ENCODE peak calls at places on chromosomes 7 and 10, in seven cellular contexts. D, N, Z, X, K, Y and Q are unnamed samples.

GRCh38 chr10:22321156-22321711 is 335 bp downstream of the BMI1 start:
- DNase-seq in K (peak; percentile 84), Y (peak; percentile 63), N (no peak), Z (no peak), D (peak; percentile 81), X (peak; percentile 64), Q (peak; percentile 84)

GRCh38 chr7:131104611-131105293 is 222.9 kb upstream of the MKLN1 start:
- DNase-seq in K (peak; percentile 11), Z (peak; percentile 8), X (no peak), N (no peak), Y (no peak), D (no peak), Q (peak; percentile 55)

GRCh38 chr10:128064615-128065580 is 61.3 kb downstream of the MKI67 start:
- DNase-seq in K (peak; percentile 90), D (peak; percentile 87), N (peak; percentile 80), Z (peak; percentile 80), Y (peak; percentile 17), X (no peak), Q (peak; percentile 95)

GRCh38 chr10:113386005-113386404 is 166.8 kb upstream of the HABP2 start:
- DNase-seq in N (peak; percentile 27), D (peak; percentile 23), Y (peak; percentile 59), K (peak; percentile 32), Z (no peak), X (peak; percentile 4), Q (peak; percentile 69)

GRCh38 chr10:124601431-124602120 is 140.0 kb downstream of the LHPP start:
- DNase-seq in Y (no peak), K (no peak), Z (no peak), X (no peak), N (no peak), D (no peak), Q (no peak)

GRCh38 chr10:88913803-88914202 is 33.8 kb downstream of the STAMBPL1 start:
- DNase-seq in N (no peak), X (no peak), Y (no peak), K (no peak), Z (no peak), D (peak; percentile 42), Q (no peak)

GRCh38 chr10:8056891-8057331 is 2.4 kb downstream of the GATA3 start:
- DNase-seq in K (no peak), Y (no peak), N (no peak), X (no peak), D (no peak), Z (no peak), Q (no peak)

GRCh38 chr7:99839560-99840011 is 11.8 kb downstream of the CYP3A43 start:
- DNase-seq in D (no peak), Z (no peak), X (no peak), N (peak; percentile 20), K (no peak), Y (no peak), Q (no peak)

GRCh38 chr10:125389648-125390047 is 229.3 kb upstream of the CTBP2 start:
- DNase-seq in K (no peak), Z (no peak), X (no peak), D (no peak), N (no peak), Y (no peak), Q (no peak)

GRCh38 chr10:69061305-69062161 is 26.4 kb upstream of the SRGN start:
- DNase-seq in N (peak; percentile 91), K (peak; percentile 100), X (peak; percentile 66), D (peak; percentile 100), Z (peak; percentile 97), Y (peak; percentile 91), Q (peak; percentile 89)

GRCh38 chr10:121310151-121310711 is 288.0 kb downstream of the FGFR2 start:
- DNase-seq in Z (no peak), Y (no peak), K (peak; percentile 0), D (no peak), N (no peak), X (no peak), Q (no peak)

GRCh38 chr10:93993782-93994668 is at the start of gene PLCE1:
- DNase-seq in K (no peak), Z (no peak), D (peak; percentile 62), N (peak; percentile 58), X (peak; percentile 59), Y (no peak), Q (peak; percentile 21)

GRCh38 chr7:117283371-117283770 is 39.5 kb downstream of the WNT2 start:
- DNase-seq in Z (peak; percentile 91), N (no peak), Y (peak; percentile 91), K (peak; percentile 91), X (no peak), D (peak; percentile 31), Q (no peak)

GRCh38 chr7:73746378-73746777 is 7.8 kb upstream of the ABHD11 start:
- DNase-seq in N (no peak), D (no peak), K (no peak), Y (no peak), X (no peak), Z (no peak), Q (peak; percentile 90)